ENCODE peak calls at places on chromosome 15, in nine cellular contexts. L, X, F, H, A, P, N, Q and E are unnamed samples.

GRCh38 chr15:46331546-46331945 is 696.7 kb downstream of the SQOR start:
- DNase-seq in L (no peak), X (no peak), F (no peak), H (no peak), A (no peak), P (no peak), N (no peak), Q (no peak), E (no peak)

GRCh38 chr15:79218588-79219200 is 63.8 kb upstream of the ANKRD34C start:
- DNase-seq in L (peak; percentile 40), X (no peak), F (no peak), H (no peak), A (no peak), P (no peak), N (no peak), Q (no peak), E (peak; percentile 27)

GRCh38 chr15:22992026-22992331 is 11.8 kb upstream of the CYFIP1 start:
- DNase-seq in L (no peak), X (no peak), F (no peak), H (no peak), A (no peak), P (no peak), N (no peak), Q (no peak), E (no peak)

GRCh38 chr15:62444104-62445027 is 279.3 kb upstream of the C2CD4B start:
- DNase-seq in L (no peak), X (no peak), F (no peak), H (no peak), A (no peak), P (no peak), N (no peak), Q (no peak), E (no peak)

GRCh38 chr15:66004618-66005262 is 135.4 kb downstream of the RAB11A start:
- DNase-seq in L (peak; percentile 26), X (no peak), F (no peak), H (peak; percentile 34), A (no peak), P (no peak), N (no peak), Q (peak; percentile 36), E (peak; percentile 47)

GRCh38 chr15:49232407-49232806 is 62.4 kb downstream of the GALK2 start:
- DNase-seq in L (no peak), X (no peak), F (no peak), H (no peak), A (no peak), P (no peak), N (no peak), Q (no peak), E (peak; percentile 42)

GRCh38 chr15:64695571-64695992 is 79.8 kb downstream of the RBPMS2 start:
- DNase-seq in L (no peak), X (no peak), F (no peak), H (peak; percentile 47), A (no peak), P (no peak), N (no peak), Q (no peak), E (no peak)

GRCh38 chr15:50210462-50211264 is 28.7 kb downstream of the SLC27A2 start:
- DNase-seq in L (peak; percentile 56), X (no peak), F (no peak), H (no peak), A (no peak), P (no peak), N (no peak), Q (peak; percentile 90), E (peak; percentile 32)

GRCh38 chr15:43899928-43900327 is 73.1 kb downstream of the WDR76 start:
- DNase-seq in L (peak; percentile 9), X (no peak), F (no peak), H (no peak), A (no peak), P (no peak), N (no peak), Q (no peak), E (no peak)

GRCh38 chr15:39936681-39937080 is 2.8 kb downstream of the EIF2AK4 start:
- DNase-seq in L (no peak), X (no peak), F (no peak), H (no peak), A (no peak), P (no peak), N (no peak), Q (no peak), E (no peak)

GRCh38 chr15:39939487-39940452 is 5.9 kb downstream of the EIF2AK4 start:
- DNase-seq in L (no peak), X (no peak), F (no peak), H (peak; percentile 16), A (peak; percentile 20), P (no peak), N (no peak), Q (no peak), E (no peak)

GRCh38 chr15:39934415-39935044 is 615 bp downstream of the EIF2AK4 start:
- DNase-seq in L (no peak), X (no peak), F (no peak), H (no peak), A (no peak), P (no peak), N (no peak), Q (no peak), E (peak; percentile 27)

GRCh38 chr15:39935241-39935640 is 1.3 kb downstream of the EIF2AK4 start:
- DNase-seq in L (no peak), X (no peak), F (no peak), H (no peak), A (no peak), P (no peak), N (no peak), Q (no peak), E (no peak)

DNA sequence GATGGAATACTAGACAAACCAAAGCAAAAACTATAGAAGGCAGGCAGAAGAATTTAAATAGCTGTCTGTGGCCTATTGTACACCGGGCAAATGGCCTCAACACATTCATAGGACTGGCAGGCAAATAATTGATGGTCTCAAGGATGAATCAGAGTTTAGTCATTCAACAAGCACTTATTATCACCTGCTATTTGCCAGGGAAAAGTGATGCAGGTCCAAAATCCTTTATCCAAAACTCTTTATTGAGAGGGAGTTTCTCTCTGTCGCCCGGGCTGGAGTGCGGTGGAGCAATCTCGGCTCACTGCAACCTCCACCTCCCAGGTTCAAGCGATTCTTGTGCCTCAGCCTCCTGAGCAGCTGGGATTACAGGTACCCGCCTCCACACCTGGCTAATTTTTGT is 2.3 kb downstream of the EIF2AK4 start:
- DNase-seq in L (no peak), X (no peak), F (no peak), H (no peak), A (no peak), P (no peak), N (no peak), Q (no peak), E (no peak)
- H3K4me3 ChIP-seq in L (no peak overlapping the region), X (no peak overlapping the region), F (no peak overlapping the region), H (no peak overlapping the region), A (no peak overlapping the region), P (no peak overlapping the region), N (no peak overlapping the region), Q (no peak overlapping the region), E (no peak overlapping the region)

GRCh38 chr15:67850995-67851535 is 11.2 kb upstream of the RNU6-1 start:
- DNase-seq in L (no peak), X (no peak), F (no peak), H (peak; percentile 62), A (no peak), P (no peak), N (no peak), Q (no peak), E (peak; percentile 8)
- H3K4me1 ChIP-seq in L (peaks cover 19% of the 10 kb centered on the region), X (no peaks in the 10 kb centered on the region), F (no peaks in the 10 kb centered on the region), H (peaks cover 78% of the 10 kb centered on the region), A (no peaks in the 10 kb centered on the region), P (no peaks in the 10 kb centered on the region), N (no peaks in the 10 kb centered on the region), Q (no peaks in the 10 kb centered on the region), E (peaks cover 5% of the 10 kb centered on the region)

GRCh38 chr15:52558196-52558595 is 10.6 kb downstream of the ARPP19 start:
- DNase-seq in L (peak; percentile 46), X (peak; percentile 71), F (no peak), H (no peak), A (no peak), P (no peak), N (peak; percentile 16), Q (no peak), E (no peak)
- H3K4me3 ChIP-seq in L (no peak overlapping the region), X (no peak overlapping the region), F (no peak overlapping the region), H (no peak overlapping the region), A (no peak overlapping the region), P (no peak overlapping the region), N (peak overlapping the region; percentile 64), Q (no peak overlapping the region), E (no peak overlapping the region)

GRCh38 chr15:47725924-47726323 is 8.6 kb downstream of the SEMA6D start:
- DNase-seq in L (no peak), X (no peak), F (no peak), H (no peak), A (peak; percentile 35), P (no peak), N (no peak), Q (no peak), E (no peak)

GRCh38 chr15:47728886-47729285 is 11.6 kb downstream of the SEMA6D start:
- DNase-seq in L (no peak), X (no peak), F (no peak), H (no peak), A (no peak), P (no peak), N (no peak), Q (no peak), E (no peak)

GRCh38 chr15:47727137-47727536 is 9.8 kb downstream of the SEMA6D start:
- DNase-seq in L (no peak), X (no peak), F (no peak), H (no peak), A (no peak), P (no peak), N (no peak), Q (no peak), E (no peak)

GRCh38 chr15:47727676-47728075 is 10.4 kb downstream of the SEMA6D start:
- DNase-seq in L (no peak), X (no peak), F (no peak), H (no peak), A (no peak), P (no peak), N (no peak), Q (no peak), E (peak; percentile 62)

DNA sequence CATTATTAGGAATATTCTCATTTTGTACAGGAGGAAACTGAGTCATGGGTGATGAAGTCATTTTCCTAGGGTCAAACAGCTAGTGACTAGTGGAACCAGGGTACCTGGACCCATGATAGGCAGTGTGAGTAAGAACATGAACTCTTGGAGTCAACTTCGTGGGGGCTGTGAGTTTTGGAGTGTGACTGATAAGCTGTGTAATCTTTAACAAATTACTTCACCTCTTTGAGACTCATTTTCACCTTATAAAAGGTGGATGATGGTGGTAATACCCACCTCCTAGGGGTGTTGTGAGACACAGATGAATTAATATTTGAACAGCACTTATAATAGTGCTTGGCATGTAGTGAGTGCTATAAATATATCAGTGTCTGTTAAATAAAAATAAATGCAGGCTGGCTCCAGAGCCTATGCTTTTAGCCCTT is 9.1 kb downstream of the SEMA6D start:
- DNase-seq in L (no peak), X (no peak), F (no peak), H (no peak), A (no peak), P (no peak), N (no peak), Q (no peak), E (no peak)
- H3K4me1 ChIP-seq in L (no peaks in the 10 kb centered on the region), X (no peaks in the 10 kb centered on the region), F (no peaks in the 10 kb centered on the region), H (no peaks in the 10 kb centered on the region), A (peaks cover 77% of the 10 kb centered on the region), P (no peaks in the 10 kb centered on the region), N (no peaks in the 10 kb centered on the region), Q (peaks cover 11% of the 10 kb centered on the region), E (peaks cover 21% of the 10 kb centered on the region)